ENCODE peak calls at places on chromosome 15, in five cellular contexts. E is left ventricle myocardium inferior, B is right atrium auricular region, T is ovary, S is uterus. P is an unnamed sample. For H3K9me3, the result is how much of the 10 kb centered on the place peaks cover.

GRCh38 chr15:65532738-65533051 is 2.4 kb downstream of the HACD3 start:
- DNase-seq in E (no peak), B (no peak), T (no peak), S (no peak), P (no peak)

GRCh38 chr15:36632196-36632595 is 52.8 kb downstream of the CDIN1 start:
- DNase-seq in E (no peak), B (no peak), T (no peak), S (no peak), P (no peak)

GRCh38 chr15:93649691-93650235 is 560.8 kb upstream of the RGMA start:
- DNase-seq in E (no peak), B (no peak), T (no peak), S (no peak), P (no peak)

GRCh38 chr15:58793862-58794261 is 22.8 kb downstream of the MINDY2 start:
- DNase-seq in E (no peak), B (no peak), T (no peak), S (no peak), P (no peak)

GRCh38 chr15:55915221-55915620 is 78.2 kb downstream of the NEDD4 start:
- DNase-seq in E (no peak), B (no peak), T (no peak), S (no peak), P (no peak)

GRCh38 chr15:88913017-88913849 is at the start of gene MFGE8:
- DNase-seq in E (peak), B (no peak), T (peak), S (peak), P (no peak)

GRCh38 chr15:62976301-62976842 is 66.2 kb upstream of the TPM1 start:
- DNase-seq in E (no peak), B (no peak), T (no peak), S (no peak), P (no peak)

GRCh38 chr15:69304176-69304533 is 5.4 kb downstream of the PAQR5 start:
- DNase-seq in E (no peak), B (no peak), T (no peak), S (no peak), P (no peak)

GRCh38 chr15:77798151-77798550 is 165.4 kb upstream of the LINGO1 start:
- DNase-seq in E (no peak), B (no peak), T (no peak), S (no peak), P (no peak)

GRCh38 chr15:81155375-81156218 is 21.5 kb downstream of the CFAP161 start:
- DNase-seq in E (no peak), B (peak), T (no peak), S (peak), P (no peak)

GRCh38 chr15:23750179-23750578 is 63.1 kb upstream of the NDN start:
- DNase-seq in E (no peak), B (no peak), T (no peak), S (no peak), P (no peak)

GRCh38 chr15:89936051-89936792 is 23.5 kb upstream of the ARPIN start:
- DNase-seq in E (no peak), B (no peak), T (no peak), S (no peak), P (no peak)

GRCh38 chr15:41513282-41514227 is at the start of gene LTK:
- DNase-seq in E (no peak), B (no peak), T (peak), S (no peak), P (no peak)

GRCh38 chr15:56248276-56248675 is 4.6 kb upstream of the RFX7 start:
- DNase-seq in E (no peak), B (no peak), T (no peak), S (no peak), P (no peak)

GRCh38 chr15:33093234-33093633 is 101.3 kb downstream of the FMN1 start:
- DNase-seq in E (no peak), B (no peak), T (no peak), S (no peak), P (no peak)

GRCh38 chr15:22257047-22257667 is 176.8 kb downstream of the OR4M2 start:
- DNase-seq in E (no peak), B (no peak), T (no peak), S (no peak), P (no peak)
- H3K9me3 ChIP-seq in E (under half), B (under half), T (under half), S (under half), P (under half)

GRCh38 chr15:25182736-25183445 is 228.1 kb downstream of the SNRPN start:
- DNase-seq in E (peak), B (peak), T (peak), S (peak), P (peak)
- H3K9me3 ChIP-seq in E (half or more), B (under half), T (under half), S (under half), P (under half)

GRCh38 chr15:25058080-25058785 is 103.4 kb downstream of the SNRPN start:
- DNase-seq in E (no peak), B (peak), T (peak), S (peak), P (peak)

GRCh38 chr15:25060996-25061620 is 106.3 kb downstream of the SNRPN start:
- DNase-seq in E (no peak), B (no peak), T (peak), S (peak), P (no peak)

GRCh38 chr15:25061808-25062550 is 107.2 kb downstream of the SNRPN start:
- DNase-seq in E (no peak), B (no peak), T (peak), S (peak), P (no peak)

GRCh38 chr15:25059698-25060471 is 105.1 kb downstream of the SNRPN start:
- DNase-seq in E (no peak), B (no peak), T (peak), S (peak), P (no peak)

DNA sequence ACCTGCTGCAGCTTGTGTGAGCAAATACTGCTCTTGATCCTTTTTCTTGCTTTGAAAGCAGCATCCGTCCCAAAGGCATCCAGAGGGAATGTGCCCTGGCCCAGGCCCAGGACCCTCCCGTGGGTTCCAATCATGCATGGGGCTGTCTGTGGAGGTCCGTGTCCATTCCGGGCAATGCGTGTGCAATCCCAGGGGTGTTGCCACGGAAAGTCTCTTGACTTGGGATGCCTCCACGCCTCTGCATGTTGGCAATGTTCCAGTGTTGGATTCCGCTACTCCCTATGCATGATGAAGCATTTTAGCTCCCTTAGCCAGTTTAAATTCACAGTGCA is 105.7 kb downstream of the SNRPN start:
- DNase-seq in E (no peak), B (no peak), T (peak), S (peak), P (no peak)
- H3K9me3 ChIP-seq in E (half or more), B (half or more), T (half or more), S (under half), P (half or more)

GRCh38 chr15:100461049-100461448 is 67.7 kb downstream of the CERS3 start:
- DNase-seq in E (no peak), B (no peak), T (no peak), S (no peak), P (no peak)

GRCh38 chr15:100454148-100454547 is 74.6 kb downstream of the CERS3 start:
- DNase-seq in E (no peak), B (no peak), T (no peak), S (no peak), P (no peak)

GRCh38 chr15:100457201-100457600 is 71.5 kb downstream of the CERS3 start:
- DNase-seq in E (no peak), B (no peak), T (no peak), S (no peak), P (no peak)
- H3K9me3 ChIP-seq in E (half or more), B (half or more), T (under half), S (under half), P (under half)

DNA sequence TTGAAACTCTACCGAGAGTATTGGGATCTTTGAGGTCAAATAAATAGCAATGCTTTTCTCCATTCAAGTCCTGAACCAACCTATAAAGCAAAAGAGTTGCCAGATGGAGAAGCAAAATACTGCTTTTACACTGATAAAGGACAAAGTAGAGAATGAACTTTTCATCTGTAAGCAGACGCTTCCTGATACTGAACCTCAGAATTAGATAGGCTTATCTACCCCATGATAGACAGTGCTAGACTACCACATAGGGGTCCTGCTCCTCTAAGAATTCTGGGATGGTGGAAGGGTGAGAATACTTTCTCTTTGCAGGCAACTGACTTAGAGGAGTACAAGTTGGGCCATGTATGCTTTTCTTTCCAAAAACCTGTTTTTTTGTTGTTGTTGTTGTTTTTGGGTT is 9.5 kb downstream of the SAXO2 start:
- DNase-seq in E (no peak), B (no peak), T (no peak), S (no peak), P (no peak)
- H3K9me3 ChIP-seq in E (under half), B (under half), T (under half), S (under half), P (under half)

GRCh38 chr15:25713736-25714537 is 149.2 kb downstream of the ATP10A start:
- DNase-seq in E (no peak), B (no peak), T (no peak), S (no peak), P (no peak)
- H3K9me3 ChIP-seq in E (under half), B (under half), T (under half), S (under half), P (under half)

DNA sequence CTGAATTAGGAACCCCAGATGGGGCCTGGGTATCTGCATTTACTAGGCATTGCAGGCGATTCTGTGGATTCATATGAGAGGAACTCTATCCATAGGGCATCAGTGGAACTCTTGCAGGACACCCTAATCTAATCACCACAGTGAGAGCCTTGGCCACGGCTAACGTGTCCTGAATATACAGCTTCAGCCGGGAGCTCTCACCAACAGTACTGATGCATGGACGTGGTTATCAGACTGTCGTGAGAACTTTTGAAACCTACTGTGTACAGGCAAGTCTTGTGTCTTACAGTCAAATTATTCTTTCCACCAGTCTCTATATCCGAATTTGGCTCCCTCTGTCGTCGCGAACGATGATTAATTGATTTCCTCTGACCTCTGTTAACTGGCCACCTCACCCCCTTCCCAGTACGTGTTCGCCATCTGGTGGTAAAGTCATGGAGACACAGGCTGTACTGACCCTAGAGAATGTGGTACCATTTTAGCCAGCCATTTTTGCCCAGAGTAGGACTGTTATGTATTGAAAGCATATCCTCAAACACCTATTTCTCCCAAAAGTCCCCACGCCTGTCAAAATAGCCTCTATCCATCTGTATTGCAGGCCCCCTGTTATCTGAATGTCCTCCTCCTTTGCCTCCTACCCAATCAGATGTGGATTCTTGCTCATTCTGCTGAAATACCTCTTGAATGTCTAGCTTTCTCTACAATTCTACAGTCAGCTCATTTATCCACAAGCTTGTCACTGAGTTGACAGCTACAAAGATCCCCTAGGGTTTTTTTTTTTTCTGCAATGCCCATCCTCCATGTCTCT is 39.7 kb downstream of the GLDN start:
- DNase-seq in E (no peak), B (peak), T (no peak), S (peak), P (no peak)
- H3K9me3 ChIP-seq in E (under half), B (under half), T (under half), S (under half), P (under half)

GRCh38 chr15:20665653-20666052 is 124.1 kb upstream of the GOLGA6L6 start:
- DNase-seq in E (no peak), B (no peak), T (no peak), S (no peak), P (no peak)
- H3K9me3 ChIP-seq in E (under half), B (under half), T (under half), S (under half), P (under half)

GRCh38 chr15:25171111-25171811 is 216.5 kb downstream of the SNRPN start:
- DNase-seq in E (peak), B (peak), T (peak), S (no peak), P (peak)

GRCh38 chr15:25172691-25173090 is 217.9 kb downstream of the SNRPN start:
- DNase-seq in E (no peak), B (peak), T (no peak), S (no peak), P (no peak)

GRCh38 chr15:25170781-25171110 is 216.0 kb downstream of the SNRPN start:
- DNase-seq in E (no peak), B (no peak), T (no peak), S (no peak), P (no peak)

GRCh38 chr15:25173241-25174028 is 218.6 kb downstream of the SNRPN start:
- DNase-seq in E (no peak), B (peak), T (peak), S (peak), P (peak)

DNA sequence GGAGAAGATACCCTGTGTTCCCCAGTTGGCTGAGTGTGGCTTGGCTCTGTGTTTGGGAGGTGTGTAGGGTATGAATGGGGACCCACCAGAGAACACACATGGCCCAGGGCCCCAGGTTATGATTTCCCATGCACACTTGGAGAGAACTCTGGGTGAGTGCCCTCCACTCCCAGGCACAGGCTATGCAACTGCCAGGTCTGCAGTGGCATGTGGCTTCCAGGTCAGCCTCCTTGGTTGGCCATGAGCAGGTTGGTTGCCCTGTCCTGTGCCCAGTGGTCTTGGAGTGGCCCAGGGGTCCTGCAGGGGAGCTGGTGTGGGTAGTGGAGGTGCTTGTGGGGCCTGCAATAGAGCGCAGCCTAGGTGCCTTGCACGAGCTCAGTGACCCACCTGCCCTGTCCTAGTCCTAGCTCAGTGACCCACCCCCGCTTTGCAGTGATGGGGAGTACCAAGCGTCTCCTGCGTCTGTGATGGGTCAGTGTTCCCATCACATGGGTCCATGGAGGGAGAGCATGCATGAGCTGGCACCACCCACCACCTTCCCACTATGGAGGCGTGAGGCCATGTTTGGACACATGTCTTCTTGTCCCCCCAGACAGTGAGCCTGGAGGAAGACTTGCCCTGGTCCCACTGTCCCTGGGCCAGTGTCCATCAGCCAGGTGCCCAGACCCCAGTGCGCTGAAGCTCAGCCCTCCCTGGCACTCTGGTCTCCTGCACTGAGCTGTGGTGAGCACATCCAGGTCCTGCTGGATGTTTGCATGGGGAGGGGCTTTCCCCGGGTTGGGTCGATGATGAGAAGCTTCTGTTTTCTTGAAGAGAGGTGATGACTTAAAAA is 217.3 kb downstream of the SNRPN start:
- DNase-seq in E (peak), B (peak), T (peak), S (peak), P (peak)
- H3K9me3 ChIP-seq in E (half or more), B (under half), T (under half), S (under half), P (under half)

DNA sequence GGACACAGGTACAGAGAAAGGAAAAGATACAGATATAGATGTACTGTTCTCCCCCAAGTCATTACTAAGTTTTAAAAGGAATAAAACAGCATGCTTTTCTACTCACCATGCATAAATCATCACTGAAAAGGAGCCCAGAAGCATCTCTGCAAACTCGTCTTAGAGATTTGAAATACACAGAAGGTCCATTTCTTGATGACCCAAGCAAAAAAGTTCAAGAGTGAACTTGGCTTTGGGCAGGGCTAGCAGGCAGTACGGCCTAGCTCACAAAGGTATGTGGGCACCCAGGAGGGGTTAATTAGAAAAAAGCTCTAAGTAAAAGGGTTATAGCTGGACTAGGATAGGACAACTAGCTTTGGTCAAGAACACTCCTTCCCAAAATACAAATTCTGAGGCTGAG is 495.6 kb downstream of the NTRK3 start:
- DNase-seq in E (no peak), B (no peak), T (no peak), S (no peak), P (no peak)
- H3K9me3 ChIP-seq in E (under half), B (under half), T (under half), S (under half), P (under half)